ENCODE peak calls at places on chromosomes 6 and 20, in five cellular contexts. O is lower lobe of right lung, Q is aorta, V is body of pancreas, M is upper lobe of right lung. D is an unnamed sample.

GRCh38 chr20:17357238-17357637 is 130.4 kb downstream of the PCSK2 start:
- DNase-seq in O (no peak), Q (no peak), V (no peak), M (no peak), D (no peak)

GRCh38 chr6:130307752-130308361 is 58.0 kb upstream of the TMEM200A start:
- DNase-seq in O (no peak), Q (no peak), V (no peak), M (no peak), D (no peak)

GRCh38 chr6:71510057-71510713 is 221.6 kb downstream of the OGFRL1 start:
- DNase-seq in O (no peak), Q (peak; percentile 82), V (peak; percentile 46), M (peak; percentile 60), D (peak; percentile 47)

GRCh38 chr6:1962201-1962600 is 283.2 kb downstream of the GMDS start:
- DNase-seq in O (no peak), Q (no peak), V (no peak), M (no peak), D (no peak)

GRCh38 chr6:113450061-113450465 is 407.1 kb upstream of the MARCKS start:
- DNase-seq in O (no peak), Q (no peak), V (no peak), M (no peak), D (no peak)

GRCh38 chr6:85865665-85866372 is 223.1 kb upstream of the SYNCRIP start:
- DNase-seq in O (no peak), Q (no peak), V (peak; percentile 39), M (no peak), D (no peak)

GRCh38 chr6:134908906-134909516 is 40.9 kb downstream of the ALDH8A1 start:
- DNase-seq in O (no peak), Q (peak; percentile 89), V (peak; percentile 55), M (no peak), D (peak; percentile 64)

GRCh38 chr6:144725731-144726522 is 440.8 kb downstream of the UTRN start:
- DNase-seq in O (no peak), Q (no peak), V (peak; percentile 34), M (no peak), D (no peak)

GRCh38 chr20:36856691-36857635 is 19.0 kb upstream of the TLDC2 start:
- DNase-seq in O (peak; percentile 62), Q (no peak), V (no peak), M (no peak), D (no peak)

GRCh38 chr6:126650931-126651330 is 311.0 kb downstream of the CENPW start:
- DNase-seq in O (no peak), Q (no peak), V (no peak), M (no peak), D (no peak)

GRCh38 chr20:32062776-32063170 is 10.7 kb downstream of the HCK start:
- DNase-seq in O (peak; percentile 92), Q (peak; percentile 78), V (peak; percentile 79), M (peak; percentile 86), D (no peak)

GRCh38 chr6:157215702-157216101 is 107.6 kb downstream of the TMEM242 start:
- DNase-seq in O (no peak), Q (no peak), V (no peak), M (no peak), D (no peak)

GRCh38 chr20:48236485-48237055 is 451.3 kb upstream of the SULF2 start:
- DNase-seq in O (no peak), Q (peak; percentile 38), V (no peak), M (no peak), D (no peak)

GRCh38 chr20:19758888-19759331 is 852 bp downstream of the RIN2 start:
- DNase-seq in O (peak; percentile 86), Q (peak; percentile 86), V (peak; percentile 69), M (peak; percentile 92), D (peak; percentile 45)

GRCh38 chr6:113599444-113599843 is 257.7 kb upstream of the MARCKS start:
- DNase-seq in O (no peak), Q (no peak), V (no peak), M (no peak), D (no peak)

GRCh38 chr6:84967389-84967788 is 203.0 kb upstream of the TBX18 start:
- DNase-seq in O (no peak), Q (no peak), V (peak; percentile 28), M (no peak), D (no peak)

GRCh38 chr20:11980263-11980662 is 62.6 kb downstream of the BTBD3 start:
- DNase-seq in O (no peak), Q (no peak), V (no peak), M (no peak), D (no peak)

GRCh38 chr6:40482532-40482931 is 104.6 kb downstream of the LRFN2 start:
- DNase-seq in O (no peak), Q (no peak), V (no peak), M (no peak), D (no peak)

GRCh38 chr20:41011551-41012067 is 17.0 kb upstream of the TOP1 start:
- DNase-seq in O (peak; percentile 61), Q (no peak), V (no peak), M (no peak), D (no peak)

GRCh38 chr20:45951474-45951873 is 17.0 kb downstream of the PCIF1 start:
- DNase-seq in O (no peak), Q (no peak), V (no peak), M (no peak), D (no peak)

GRCh38 chr6:20924911-20925543 is 390.8 kb downstream of the CDKAL1 start:
- DNase-seq in O (no peak), Q (no peak), V (no peak), M (no peak), D (no peak)

GRCh38 chr6:2990932-2991506 is 8.7 kb upstream of the NQO2 start:
- DNase-seq in O (no peak), Q (no peak), V (no peak), M (no peak), D (no peak)

GRCh38 chr20:10731190-10731955 is 57.6 kb upstream of the JAG1 start:
- DNase-seq in O (no peak), Q (no peak), V (no peak), M (no peak), D (no peak)

GRCh38 chr6:28258877-28259777 is at the start of gene NKAPL:
- DNase-seq in O (peak; percentile 90), Q (peak; percentile 94), V (peak; percentile 78), M (peak; percentile 89), D (peak; percentile 84)

GRCh38 chr6:63805345-63805744 is 169.7 kb downstream of the PHF3 start:
- DNase-seq in O (no peak), Q (no peak), V (no peak), M (no peak), D (no peak)

GRCh38 chr20:61959301-61959700 is 106.4 kb downstream of the TAF4 start:
- DNase-seq in O (no peak), Q (peak; percentile 9), V (no peak), M (peak; percentile 17), D (peak; percentile 75)

GRCh38 chr20:41738584-41739193 is 120.5 kb upstream of the CHD6 start:
- DNase-seq in O (peak; percentile 51), Q (no peak), V (peak; percentile 56), M (no peak), D (peak; percentile 53)

DNA sequence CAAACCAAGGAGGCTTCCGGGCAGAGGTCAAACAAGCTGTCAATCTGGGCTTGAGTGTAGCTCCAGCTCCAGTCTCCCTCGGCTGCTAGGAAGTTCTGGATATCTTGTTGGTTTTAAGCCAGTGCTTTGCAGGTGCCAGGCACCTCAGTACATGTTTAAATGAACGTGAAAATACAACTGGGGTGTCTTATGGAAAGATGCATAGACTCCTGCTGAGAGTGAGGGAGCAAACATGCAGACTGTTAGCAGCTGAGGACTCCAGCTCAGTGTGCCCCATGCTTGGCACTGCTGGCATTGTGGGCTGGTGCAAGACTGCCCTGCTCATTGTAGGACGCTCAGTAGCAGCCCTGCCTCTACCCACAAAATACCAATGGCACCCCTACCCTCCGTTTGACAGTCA is 28.5 kb downstream of the ERMARD start:
- DNase-seq in O (no peak), Q (no peak), V (no peak), M (no peak), D (no peak)
- H3K27ac ChIP-seq in O (no peak overlapping the region), Q (no peak overlapping the region), V (no peak overlapping the region), M (no peak overlapping the region), D (no peak overlapping the region)

GRCh38 chr6:14713008-14713452 is 532.8 kb upstream of the JARID2 start:
- DNase-seq in O (no peak), Q (no peak), V (peak; percentile 51), M (no peak), D (peak; percentile 48)
- H3K27ac ChIP-seq in O (peak overlapping the region; percentile 50), Q (no peak overlapping the region), V (no peak overlapping the region), M (no peak overlapping the region), D (no peak overlapping the region)

DNA sequence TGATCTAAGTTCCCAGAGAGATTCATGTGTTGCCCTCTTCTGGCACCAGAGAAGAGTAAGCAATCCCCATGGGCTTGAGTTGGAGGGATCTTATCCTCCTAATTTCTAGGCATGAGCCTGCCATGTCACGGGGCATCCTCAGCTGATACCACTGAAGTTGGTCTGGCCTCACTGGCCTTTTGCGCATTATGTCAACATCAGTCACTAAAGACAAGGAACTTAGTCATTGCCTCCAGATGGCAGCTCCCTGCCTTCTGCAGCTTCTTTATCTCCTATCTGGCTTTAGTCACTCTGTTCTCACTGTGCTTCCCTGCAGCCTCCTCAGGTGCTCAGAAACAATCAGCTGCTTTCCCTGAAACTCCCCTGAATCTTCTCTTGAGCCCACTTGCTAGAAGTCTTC is 312.2 kb downstream of the ADGRG6 start:
- DNase-seq in O (no peak), Q (no peak), V (no peak), M (no peak), D (no peak)
- H3K27ac ChIP-seq in O (no peak overlapping the region), Q (no peak overlapping the region), V (no peak overlapping the region), M (no peak overlapping the region), D (no peak overlapping the region)

GRCh38 chr20:64198347-64198746 is 34.1 kb downstream of the MYT1 start:
- DNase-seq in O (no peak), Q (no peak), V (no peak), M (no peak), D (no peak)

GRCh38 chr20:64196831-64197418 is 32.7 kb downstream of the MYT1 start:
- DNase-seq in O (no peak), Q (no peak), V (no peak), M (no peak), D (no peak)

GRCh38 chr20:64200740-64201139 is 36.5 kb downstream of the MYT1 start:
- DNase-seq in O (no peak), Q (no peak), V (no peak), M (no peak), D (no peak)

GRCh38 chr20:64201653-64202052 is 37.4 kb downstream of the MYT1 start:
- DNase-seq in O (no peak), Q (no peak), V (no peak), M (no peak), D (no peak)

GRCh38 chr20:64199395-64199794 is 35.1 kb downstream of the MYT1 start:
- DNase-seq in O (no peak), Q (no peak), V (no peak), M (no peak), D (no peak)
- H3K27ac ChIP-seq in O (no peak overlapping the region), Q (no peak overlapping the region), V (no peak overlapping the region), M (no peak overlapping the region), D (no peak overlapping the region)

D was measured in ovary.